ENCODE peak calls at places on chromosomes 5 and 9, in four cellular contexts. L, M, Y and R are unnamed samples.

GRCh38 chr9:121935744-121936143 is 157.4 kb downstream of the TTLL11 start:
- DNase-seq in L (no peak), Y (no peak), M (no peak), R (no peak)

GRCh38 chr9:96008502-96009222 is 133.2 kb downstream of the ERCC6L2 start:
- DNase-seq in M (no peak), Y (peak), L (no peak), R (no peak)

GRCh38 chr9:93473411-93473810 is 20.0 kb upstream of the FAM120AOS start:
- DNase-seq in L (no peak), M (no peak), Y (peak), R (no peak)

GRCh38 chr9:129306318-129306973 is 128.4 kb upstream of the IER5L start:
- DNase-seq in Y (no peak), M (no peak), L (no peak), R (peak)

GRCh38 chr5:149099920-149100319 is 37.1 kb upstream of the SH3TC2 start:
- DNase-seq in L (no peak), M (no peak), Y (no peak), R (no peak)

GRCh38 chr5:76332102-76332501 is 71.0 kb upstream of the IQGAP2 start:
- DNase-seq in L (no peak), M (no peak), Y (no peak), R (no peak)

GRCh38 chr5:142013734-142014495 is 1.1 kb upstream of the GNPDA1 start:
- DNase-seq in L (peak), M (no peak), Y (peak), R (peak)

GRCh38 chr5:145499483-145499882 is 335.7 kb downstream of the PRELID2 start:
- DNase-seq in L (no peak), M (no peak), Y (peak), R (no peak)

GRCh38 chr9:122562134-122562760 is 9.3 kb downstream of the OR1N2 start:
- DNase-seq in M (no peak), L (no peak), Y (no peak), R (no peak)

GRCh38 chr5:147073098-147073497 is 161.7 kb upstream of the STK32A start:
- DNase-seq in M (no peak), L (no peak), Y (no peak), R (no peak)

GRCh38 chr5:169901896-169902295 is 78.4 kb downstream of the INSYN2B start:
- DNase-seq in L (no peak), M (no peak), Y (no peak), R (no peak)

GRCh38 chr5:4662845-4663244 is 477.3 kb upstream of the ADAMTS16 start:
- DNase-seq in M (no peak), L (no peak), Y (no peak), R (no peak)

GRCh38 chr9:112866662-112867274 is 23.9 kb downstream of the SLC46A2 start:
- DNase-seq in L (no peak), M (peak), Y (peak), R (no peak)

GRCh38 chr9:116336133-116336862 is 182.7 kb downstream of the PAPPA start:
- DNase-seq in Y (peak), L (no peak), M (no peak), R (no peak)

GRCh38 chr9:98793031-98793430 is 3.3 kb downstream of the ANKS6 start:
- DNase-seq in M (no peak), L (no peak), Y (no peak), R (no peak)

GRCh38 chr5:169803077-169803981 is 166.3 kb downstream of the DOCK2 start:
- DNase-seq in Y (peak), M (peak), L (peak), R (no peak)

GRCh38 chr9:9003184-9003583 is 1203.6 kb upstream of the DMAC1 start:
- DNase-seq in Y (peak), L (peak), M (no peak), R (no peak)

GRCh38 chr5:150492621-150493020 is 15.3 kb upstream of the NDST1 start:
- DNase-seq in Y (peak), L (no peak), M (no peak), R (no peak)

GRCh38 chr5:17951392-17952169 is 317.3 kb downstream of the TAF11L14 start:
- DNase-seq in L (no peak), Y (no peak), M (no peak), R (no peak)
- TF ChIP-seq CTCF in L (no peak), Y (no peak), M (no peak), R (no peak)

GRCh38 chr5:174737335-174737734 is 13.0 kb downstream of the MSX2 start:
- DNase-seq in L (no peak), Y (no peak), M (no peak), R (no peak)

GRCh38 chr5:174736777-174737176 is 12.4 kb downstream of the MSX2 start:
- DNase-seq in L (no peak), Y (no peak), M (no peak), R (no peak)

GRCh38 chr5:174735498-174736350 is 11.3 kb downstream of the MSX2 start:
- DNase-seq in L (no peak), Y (no peak), M (no peak), R (no peak)

GRCh38 chr5:174734571-174735497 is 10.5 kb downstream of the MSX2 start:
- DNase-seq in L (no peak), Y (no peak), M (no peak), R (no peak)

DNA sequence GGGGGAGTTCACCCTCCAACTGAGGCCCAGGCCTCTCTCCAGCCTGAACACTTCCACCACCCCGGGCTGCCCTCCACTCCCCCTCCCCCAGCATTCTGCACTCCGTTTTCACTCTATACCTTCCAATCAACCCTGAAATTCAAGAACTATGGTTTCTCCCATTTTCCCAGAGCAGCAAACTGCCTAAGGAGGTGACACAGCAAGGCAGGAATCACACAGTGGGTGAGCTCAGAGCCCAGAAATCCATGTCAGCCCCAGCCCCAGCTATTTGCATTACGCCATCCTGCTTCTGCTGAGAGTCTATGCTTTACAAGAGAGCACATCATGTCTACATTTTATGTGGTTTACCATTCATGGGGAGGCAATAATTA is 12.0 kb downstream of the MSX2 start:
- DNase-seq in L (no peak), Y (peak), M (no peak), R (no peak)
- TF ChIP-seq CTCF in L (no peak), Y (no peak), M (no peak), R (no peak)

GRCh38 chr5:72085319-72085718 is 22.0 kb upstream of the MAP1B start:
- DNase-seq in L (no peak), Y (no peak), M (no peak), R (no peak)

GRCh38 chr5:72077390-72077789 is 29.9 kb upstream of the MAP1B start:
- DNase-seq in M (no peak), L (no peak), Y (no peak), R (no peak)

GRCh38 chr5:72076901-72077300 is 30.4 kb upstream of the MAP1B start:
- DNase-seq in L (no peak), Y (no peak), M (no peak), R (no peak)

GRCh38 chr5:72079288-72079687 is 28.0 kb upstream of the MAP1B start:
- DNase-seq in L (peak), M (no peak), Y (no peak), R (no peak)

DNA sequence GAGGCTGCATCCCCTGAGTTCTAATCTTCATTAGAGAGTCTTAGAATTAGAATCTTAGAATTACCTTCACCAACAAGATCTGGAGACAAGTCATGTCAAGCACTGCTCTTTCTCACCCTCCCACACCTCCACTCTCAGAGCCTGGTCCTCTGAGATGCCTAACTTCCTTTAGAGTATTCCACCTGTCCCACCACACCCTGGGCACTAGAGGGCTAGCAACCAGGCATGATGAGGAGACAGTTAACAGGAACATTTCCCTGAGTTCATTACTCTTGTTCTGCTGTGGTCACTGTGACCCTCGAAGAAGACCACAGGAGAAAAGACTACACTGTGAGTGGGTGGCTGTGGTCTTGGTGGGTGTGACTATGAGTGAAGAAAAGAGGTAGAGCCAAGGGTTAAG is 25.2 kb upstream of the MAP1B start:
- DNase-seq in L (no peak), Y (no peak), M (no peak), R (no peak)
- TF ChIP-seq CTCF in L (no peak), Y (no peak), M (no peak), R (no peak)

GRCh38 chr5:74406844-74407243 is 233.7 kb downstream of the ENC1 start:
- DNase-seq in L (no peak), M (no peak), Y (no peak), R (peak)

GRCh38 chr5:74402553-74402952 is 238.0 kb downstream of the ENC1 start:
- DNase-seq in Y (no peak), M (no peak), L (no peak), R (no peak)

GRCh38 chr5:74401566-74402320 is 238.8 kb downstream of the ENC1 start:
- DNase-seq in Y (peak), L (no peak), M (no peak), R (no peak)

GRCh38 chr5:74403771-74404170 is 236.8 kb downstream of the ENC1 start:
- DNase-seq in M (no peak), Y (no peak), L (no peak), R (no peak)

DNA sequence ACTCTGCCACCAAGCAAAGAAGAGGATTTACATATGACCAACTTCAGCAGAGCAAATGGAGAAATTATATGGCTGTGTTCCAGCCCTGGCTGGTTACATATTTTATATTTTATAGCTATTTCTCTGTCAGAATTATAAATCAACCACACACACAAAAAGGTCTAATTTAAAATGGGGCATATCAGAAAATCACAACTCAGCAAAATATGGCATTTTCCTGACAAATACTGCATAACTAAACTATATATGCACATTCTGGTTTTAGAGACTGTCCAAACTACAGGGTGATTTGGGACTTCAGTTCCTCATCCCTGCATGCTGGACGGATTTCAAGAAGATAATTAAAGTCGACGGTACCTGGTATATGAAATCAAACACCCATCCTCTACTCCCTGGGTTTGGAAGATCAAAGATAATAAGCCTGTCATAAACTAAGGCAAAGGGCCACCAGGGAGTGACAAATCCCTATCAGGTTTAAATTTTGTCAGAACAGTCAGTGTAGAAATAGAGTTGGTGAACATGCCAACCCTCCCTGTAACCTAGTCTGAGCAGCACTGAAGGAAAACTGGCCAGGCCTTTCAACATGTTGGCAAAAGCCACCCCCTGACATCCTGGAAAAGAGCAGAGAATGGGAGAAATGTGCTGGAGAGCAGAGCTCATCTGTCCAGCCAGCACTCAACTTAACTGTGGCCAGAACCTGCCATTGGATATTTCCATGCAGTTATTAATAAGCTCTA is 235.8 kb downstream of the ENC1 start:
- DNase-seq in M (no peak), L (no peak), Y (no peak), R (no peak)
- TF ChIP-seq CTCF in M (no peak), L (no peak), Y (no peak), R (no peak)

GRCh38 chr9:36258170-36258988 is at the start of gene GNE:
- DNase-seq in L (peak), Y (peak), M (peak), R (peak)
- TF ChIP-seq CTCF in L (no peak), Y (no peak), M (no peak), R (no peak)

GRCh38 chr9:306907-307306 is 92.2 kb downstream of the DOCK8 start:
- DNase-seq in Y (no peak), M (peak), L (no peak), R (no peak)
- TF ChIP-seq CTCF in Y (no peak), M (no peak), L (peak), R (no peak)